ENCODE peak calls at places on chromosomes 16 and 17, in four cellular contexts. F, Y, I and L are unnamed samples.

GRCh38 chr16:85589688-85590505 is 23.2 kb upstream of the GSE1 start:
- DNase-seq in I (no peak), Y (no peak), F (no peak), L (no peak)

GRCh38 chr16:28192811-28193529 is 18.8 kb downstream of the XPO6 start:
- DNase-seq in Y (no peak), I (no peak), F (no peak), L (no peak)

GRCh38 chr17:49401971-49402491 is 12.7 kb downstream of the PHB1 start:
- DNase-seq in F (no peak), Y (no peak), I (no peak), L (no peak)

GRCh38 chr16:19980866-19981265 is 92.8 kb downstream of the GPR139 start:
- DNase-seq in F (no peak), Y (no peak), I (no peak), L (no peak)

GRCh38 chr17:64245218-64246145 is 17.6 kb downstream of the TEX2 start:
- DNase-seq in I (no peak), F (no peak), Y (no peak), L (no peak)

GRCh38 chr16:79037429-79038373 is 562.8 kb downstream of the MAF start:
- DNase-seq in Y (no peak), F (no peak), I (no peak), L (no peak)

GRCh38 chr17:50469005-50469605 is 425 bp upstream of the CHAD start:
- DNase-seq in Y (no peak), F (no peak), I (no peak), L (no peak)

GRCh38 chr16:85420501-85421337 is 192.4 kb upstream of the GSE1 start:
- DNase-seq in Y (peak), F (peak), I (no peak), L (peak)

GRCh38 chr16:70267516-70267915 is 15.8 kb upstream of the EXOSC6 start:
- DNase-seq in F (no peak), I (no peak), Y (peak), L (peak)

GRCh38 chr17:66952031-66952524 is 12.4 kb upstream of the CACNG4 start:
- DNase-seq in Y (peak), I (no peak), F (no peak), L (peak)

GRCh38 chr16:49734330-49734729 is 121.6 kb downstream of the ZNF423 start:
- DNase-seq in F (peak), Y (no peak), I (no peak), L (peak)

GRCh38 chr16:79751785-79752184 is 151.2 kb upstream of the MAF start:
- DNase-seq in F (peak), I (peak), Y (no peak), L (peak)

GRCh38 chr17:27980035-27980434 is 62.4 kb upstream of the NLK start:
- DNase-seq in I (no peak), F (peak), Y (peak), L (peak)

GRCh38 chr16:84715854-84716253 is 16.1 kb downstream of the USP10 start:
- DNase-seq in F (no peak), I (no peak), Y (no peak), L (no peak)

GRCh38 chr17:2214047-2214717 is 89.4 kb downstream of the SMG6 start:
- DNase-seq in I (peak), Y (peak), F (peak), L (peak)

GRCh38 chr16:11165349-11165748 is 90.7 kb downstream of the SOCS1 start:
- DNase-seq in I (no peak), Y (no peak), F (no peak), L (no peak)

GRCh38 chr16:20851601-20852000 is 45.3 kb downstream of the REXO5 start:
- DNase-seq in Y (peak), I (peak), F (peak), L (peak)

GRCh38 chr17:9050801-9051401 is 29.6 kb downstream of the NTN1 start:
- DNase-seq in F (no peak), I (no peak), Y (no peak), L (no peak)

GRCh38 chr17:31838641-31839225 is 20.3 kb downstream of the COPRS start:
- DNase-seq in I (no peak), F (no peak), Y (peak), L (peak)

GRCh38 chr16:85386467-85387170 is 226.5 kb upstream of the GSE1 start:
- DNase-seq in F (peak), Y (no peak), I (no peak), L (no peak)

GRCh38 chr17:65434251-65434650 is 127.2 kb downstream of the AXIN2 start:
- DNase-seq in I (no peak), F (no peak), Y (peak), L (no peak)

GRCh38 chr16:71781741-71782140 is 26.9 kb downstream of the AP1G1 start:
- DNase-seq in I (no peak), F (no peak), Y (peak), L (peak)

GRCh38 chr17:527247-527646 is 174.6 kb upstream of the RPH3AL start:
- DNase-seq in F (no peak), I (no peak), Y (peak), L (no peak)

GRCh38 chr17:47889734-47890529 is 6.1 kb upstream of the SP2 start:
- DNase-seq in I (peak), Y (peak), F (peak), L (peak)

GRCh38 chr17:38711792-38712571 is 6.9 kb downstream of the MLLT6 start:
- DNase-seq in Y (no peak), F (no peak), I (no peak), L (no peak)

GRCh38 chr17:78039581-78039980 is 81.1 kb downstream of the TNRC6C start:
- DNase-seq in Y (no peak), F (no peak), I (no peak), L (no peak)

GRCh38 chr17:78042542-78042941 is 84.0 kb downstream of the TNRC6C start:
- DNase-seq in I (no peak), F (no peak), Y (no peak), L (no peak)

GRCh38 chr17:78041401-78042179 is 83.1 kb downstream of the TNRC6C start:
- DNase-seq in I (no peak), F (no peak), Y (no peak), L (peak)

GRCh38 chr17:78038748-78039288 is 80.3 kb downstream of the TNRC6C start:
- DNase-seq in I (no peak), Y (no peak), F (no peak), L (no peak)

DNA sequence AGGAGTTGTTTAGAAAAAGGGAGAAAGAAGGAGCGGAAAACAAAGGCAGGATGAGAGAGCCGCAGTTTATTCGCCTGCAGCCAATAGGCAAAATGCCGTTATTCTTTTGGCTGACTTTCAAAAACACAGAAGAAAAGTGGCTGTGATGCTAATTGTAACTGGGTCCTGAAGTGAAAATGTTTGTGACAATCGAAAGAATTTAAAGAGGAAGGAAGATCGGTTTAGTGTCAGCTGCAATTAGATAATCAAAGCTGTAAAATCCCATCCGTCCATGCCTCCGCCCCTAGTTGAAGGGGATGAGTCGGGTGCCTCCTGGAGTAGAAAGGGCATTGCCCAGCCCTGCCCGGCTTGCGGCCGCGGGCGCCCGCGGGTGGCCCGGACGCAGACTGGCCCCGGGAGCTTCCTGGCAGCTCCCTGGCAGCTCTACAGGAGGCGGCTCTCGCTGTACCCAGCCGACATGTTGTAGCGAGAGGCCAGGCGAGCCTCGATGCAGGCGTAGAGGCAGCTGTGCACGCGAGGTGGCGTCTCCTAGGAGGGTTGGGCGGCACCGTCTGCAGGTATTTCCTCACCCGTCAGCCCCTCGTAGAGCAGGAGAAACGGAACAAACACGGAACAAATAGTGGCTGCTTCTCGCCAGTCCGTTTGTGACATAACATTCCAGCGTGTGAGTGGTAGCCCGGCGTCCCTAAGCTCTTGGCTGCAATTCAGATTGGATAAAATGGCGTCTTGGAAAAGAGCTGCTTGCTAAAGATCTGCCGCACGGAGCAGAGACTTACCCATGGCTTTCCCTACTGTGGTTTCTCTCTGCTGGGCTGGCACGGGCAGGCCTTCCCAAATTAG is 82.3 kb downstream of the TNRC6C start:
- DNase-seq in I (peak), F (peak), Y (peak), L (peak)
- TF ChIP-seq CTCF in I (peak), F (no peak), Y (peak), L (peak)

DNA sequence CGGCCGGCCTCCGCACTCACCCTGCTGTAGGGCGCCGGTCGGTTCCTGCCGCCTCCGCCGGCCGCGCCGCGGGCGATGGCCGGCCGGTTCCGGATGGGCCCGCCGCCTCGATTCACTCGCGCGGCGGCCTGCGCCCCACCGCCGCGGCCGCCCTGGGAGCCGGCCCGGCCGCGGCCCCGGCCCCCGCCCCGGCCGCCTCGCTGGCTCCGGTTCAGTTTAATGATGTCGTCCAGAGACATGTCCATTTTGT is 158 bp downstream of the ALYREF start:
- DNase-seq in F (no peak), I (no peak), Y (no peak), L (no peak)
- H3K4me3 ChIP-seq in F (peak), I (peak), Y (peak), L (peak)

DNA sequence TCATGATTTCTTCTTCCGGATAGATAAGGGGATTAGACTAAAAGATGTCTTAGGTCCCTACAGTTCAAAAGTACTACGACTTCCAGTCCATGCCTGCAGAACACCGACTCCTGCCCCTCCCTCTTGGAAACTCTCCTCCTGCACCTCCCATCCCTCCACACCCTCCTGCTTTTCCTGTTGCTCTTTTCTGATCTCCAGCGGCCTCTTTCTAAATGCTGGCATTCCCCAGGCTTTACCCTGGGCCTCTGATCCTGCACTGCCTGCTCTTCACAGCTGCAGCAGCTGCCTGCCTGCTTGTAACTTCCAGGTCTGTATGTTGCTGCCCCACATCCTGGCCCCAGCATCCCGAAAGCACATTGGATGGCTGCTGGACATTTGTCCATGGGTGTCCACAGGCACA is 154.2 kb downstream of the KCNJ12 start:
- DNase-seq in F (no peak), I (no peak), Y (no peak), L (no peak)
- TF ChIP-seq CTCF in F (no peak), I (no peak), Y (no peak), L (no peak)

GRCh38 chr17:18256351-18256750 is 2.2 kb downstream of the FLII start:
- DNase-seq in Y (no peak), I (no peak), F (no peak), L (no peak)

GRCh38 chr17:18254888-18255649 is 3.5 kb downstream of the FLII start:
- DNase-seq in F (no peak), I (no peak), Y (no peak), L (no peak)

GRCh38 chr17:18257268-18257681 is 1.3 kb downstream of the FLII start:
- DNase-seq in F (no peak), Y (no peak), I (no peak), L (no peak)

GRCh38 chr17:18257747-18258355 is 687 bp downstream of the FLII start:
- DNase-seq in F (peak), I (peak), Y (peak), L (peak)

GRCh38 chr17:18256776-18257175 is 1.8 kb downstream of the FLII start:
- DNase-seq in F (no peak), I (no peak), Y (no peak), L (no peak)
- H3K4me3 ChIP-seq in F (peak), I (peak), Y (peak), L (no peak)

GRCh38 chr17:18172528-18173278 is 10.9 kb upstream of the ALKBH5 start:
- DNase-seq in Y (peak), I (no peak), F (no peak), L (no peak)
- TF ChIP-seq CTCF in Y (no peak), I (no peak), F (no peak), L (no peak)

GRCh38 chr16:638034-638543 is 2.0 kb upstream of the METTL26 start:
- DNase-seq in Y (no peak), I (no peak), F (no peak), L (no peak)
- H3K4me3 ChIP-seq in Y (no peak), I (no peak), F (no peak), L (no peak)